ENCODE peak calls at places on chromosomes 11 and 22, in six cellular contexts. R is mesendoderm, E is IMR-90, D is H1, B is neuronal stem cell, K is H9. S is an unnamed sample.
A peak's percentile ranks its signal among the peaks of the same experiment; 100 is the strongest.

GRCh38 chr11:102560555-102561011 is 30.0 kb upstream of the MMP7 start:
- DNase-seq in R (no peak), E (peak; percentile 52), D (no peak), B (no peak), K (no peak), S (peak; percentile 69)

GRCh38 chr22:36238348-36239149 is 778 bp downstream of the APOL2 start:
- DNase-seq in R (no peak), E (no peak), D (no peak), B (no peak), K (peak; percentile 18), S (no peak)

GRCh38 chr11:64139045-64139444 is 26.9 kb downstream of the MACROD1 start:
- DNase-seq in R (no peak), E (no peak), D (no peak), B (no peak), K (no peak), S (no peak)

GRCh38 chr11:70128435-70128906 is 50.4 kb downstream of the ANO1 start:
- DNase-seq in R (peak; percentile 66), E (no peak), D (no peak), B (no peak), K (peak; percentile 72), S (no peak)

GRCh38 chr11:104286129-104286528 is 122.2 kb upstream of the PDGFD start:
- DNase-seq in R (no peak), E (no peak), D (no peak), B (no peak), K (no peak), S (no peak)

GRCh38 chr11:134592391-134592990 is 180.4 kb upstream of the B3GAT1 start:
- DNase-seq in R (peak; percentile 72), E (no peak), D (peak; percentile 88), B (peak; percentile 37), K (peak; percentile 78), S (no peak)

GRCh38 chr22:26476705-26477340 is 6.8 kb downstream of the HPS4 start:
- DNase-seq in R (peak; percentile 63), E (peak; percentile 55), D (no peak), B (no peak), K (no peak), S (peak; percentile 58)

GRCh38 chr11:120130991-120131760 is 6.7 kb downstream of the TRIM29 start:
- DNase-seq in R (no peak), E (no peak), D (peak; percentile 32), B (no peak), K (no peak), S (no peak)

GRCh38 chr11:1518301-1518700 is 31.7 kb upstream of the MOB2 start:
- DNase-seq in R (no peak), E (no peak), D (no peak), B (no peak), K (no peak), S (no peak)

GRCh38 chr11:102770191-102770590 is 10.2 kb downstream of the MMP10 start:
- DNase-seq in R (no peak), E (no peak), D (no peak), B (no peak), K (no peak), S (no peak)

GRCh38 chr11:93288767-93289166 is 41.8 kb upstream of the DEUP1 start:
- DNase-seq in R (no peak), E (no peak), D (no peak), B (no peak), K (no peak), S (no peak)

GRCh38 chr22:29308148-29308790 is 1.8 kb downstream of the GAS2L1 start:
- DNase-seq in R (no peak), E (no peak), D (peak; percentile 46), B (no peak), K (no peak), S (no peak)

GRCh38 chr11:10818594-10818993 is 9.9 kb upstream of the EIF4G2 start:
- DNase-seq in R (no peak), E (peak; percentile 95), D (no peak), B (no peak), K (no peak), S (peak; percentile 87)

GRCh38 chr22:25081409-25081824 is 118.2 kb upstream of the CRYBB3 start:
- DNase-seq in R (peak; percentile 60), E (peak; percentile 4), D (peak; percentile 66), B (no peak), K (no peak), S (peak; percentile 28)

GRCh38 chr22:20798974-20799373 is 25.1 kb downstream of the SERPIND1 start:
- DNase-seq in R (no peak), E (no peak), D (no peak), B (no peak), K (no peak), S (no peak)
- H2AK5ac ChIP-seq in R (no peak overlapping the region), E (no peak overlapping the region), D (no peak overlapping the region), B (no peak overlapping the region), K (no peak overlapping the region), S (no peak overlapping the region)

GRCh38 chr22:20124083-20124787 is 7.2 kb upstream of the TRMT2A start:
- DNase-seq in R (no peak), E (no peak), D (no peak), B (no peak), K (no peak), S (no peak)
- H3K9ac ChIP-seq in R (no peak overlapping the region), E (no peak overlapping the region), D (no peak overlapping the region), B (no peak overlapping the region), K (no peak overlapping the region), S (no peak overlapping the region)

DNA sequence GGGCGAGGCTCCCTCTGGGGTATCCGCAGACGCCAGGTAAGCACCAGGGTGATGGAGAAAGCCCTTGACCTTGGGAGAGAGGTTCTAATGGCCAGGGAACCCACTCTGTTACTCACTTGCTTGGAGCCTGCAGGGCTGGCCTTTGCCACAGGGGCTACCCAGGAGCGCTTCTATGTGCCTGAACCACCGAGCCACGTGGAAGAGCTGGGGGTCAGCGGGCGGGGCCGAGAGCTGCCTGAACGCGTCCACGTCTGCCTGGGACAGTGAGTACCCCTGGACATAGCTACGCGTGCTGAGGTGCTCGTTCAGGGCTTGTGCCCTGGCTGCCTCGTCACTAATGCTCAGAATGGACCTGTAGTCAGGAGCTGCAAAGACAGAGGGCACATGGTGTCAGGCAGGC is 9.6 kb downstream of the CARS1 start:
- DNase-seq in R (no peak), E (no peak), D (no peak), B (no peak), K (no peak), S (no peak)
- H2AK5ac ChIP-seq in R (no peak overlapping the region), E (peak overlapping the region; percentile 17), D (no peak overlapping the region), B (peak overlapping the region; percentile 85), K (no peak overlapping the region), S (peak overlapping the region; percentile 47)

GRCh38 chr11:34269031-34269430 is 88.8 kb downstream of the ABTB2 start:
- DNase-seq in R (no peak), E (no peak), D (no peak), B (no peak), K (no peak), S (no peak)
- H3K9ac ChIP-seq in R (no peak overlapping the region), E (no peak overlapping the region), D (no peak overlapping the region), B (no peak overlapping the region), K (no peak overlapping the region), S (no peak overlapping the region)